ENCODE peak calls at places on chromosomes 6 and 20, in seven cellular contexts. D is hypothalamus; Q is midbrain; H is CD4-positive, alpha-beta T cell; K is NAMALWA; S is GM06990; E is glutamatergic neuron. I is an unnamed sample.

GRCh38 chr6:149545258-149545753 is 537 bp downstream of the PPIL4 start:
- DNase-seq in D (no peak), Q (peak; percentile 46), H (peak; percentile 50), K (peak; percentile 82), S (peak; percentile 31), E (no peak), I (no peak)

GRCh38 chr6:85756982-85757381 is 114.3 kb upstream of the SYNCRIP start:
- DNase-seq in D (no peak), Q (no peak), H (no peak), K (peak; percentile 50), S (no peak), E (no peak), I (no peak)

GRCh38 chr6:139824864-139825263 is 450.4 kb upstream of the CITED2 start:
- DNase-seq in D (no peak), Q (no peak), H (no peak), K (no peak), S (no peak), E (no peak), I (no peak)

GRCh38 chr6:85456782-85457181 is 6.9 kb downstream of the NT5E start:
- DNase-seq in D (no peak), Q (no peak), H (no peak), K (no peak), S (no peak), E (no peak), I (no peak)

GRCh38 chr6:166683477-166683876 is 56.4 kb upstream of the RPS6KA2 start:
- DNase-seq in D (no peak), Q (no peak), H (no peak), K (no peak), S (no peak), E (no peak), I (no peak)

GRCh38 chr6:134744301-134744700 is 205.6 kb downstream of the ALDH8A1 start:
- DNase-seq in D (no peak), Q (no peak), H (no peak), K (no peak), S (no peak), E (no peak), I (no peak)

GRCh38 chr20:45459606-45460005 is 9.9 kb upstream of the WFDC2 start:
- DNase-seq in D (no peak), Q (no peak), H (no peak), K (no peak), S (no peak), E (no peak), I (no peak)

GRCh38 chr6:27839303-27840081 is 72.7 kb downstream of the OR2B2 start:
- DNase-seq in D (no peak), Q (peak; percentile 3), H (no peak), K (peak; percentile 85), S (no peak), E (no peak), I (no peak)

GRCh38 chr20:20824924-20825584 is 112.6 kb upstream of the RALGAPA2 start:
- DNase-seq in D (no peak), Q (peak; percentile 71), H (peak; percentile 14), K (peak; percentile 69), S (peak; percentile 43), E (peak; percentile 75), I (peak; percentile 38)

GRCh38 chr6:30163090-30163917 is at the start of gene TRIM15:
- DNase-seq in D (no peak), Q (no peak), H (no peak), K (no peak), S (no peak), E (no peak), I (no peak)

GRCh38 chr20:4014031-4014474 is 1.3 kb downstream of the RNF24 start:
- DNase-seq in D (no peak), Q (peak; percentile 66), H (no peak), K (peak; percentile 58), S (no peak), E (no peak), I (peak; percentile 41)

GRCh38 chr6:13395272-13396237 is 67.2 kb upstream of the TBC1D7 start:
- DNase-seq in D (no peak), Q (peak; percentile 42), H (no peak), K (peak; percentile 56), S (no peak), E (no peak), I (peak; percentile 47)

GRCh38 chr6:158595223-158595622 is 35.3 kb downstream of the TMEM181 start:
- DNase-seq in D (no peak), Q (no peak), H (no peak), K (peak; percentile 46), S (no peak), E (no peak), I (no peak)

GRCh38 chr6:14129572-14129971 is 12.0 kb downstream of the CD83 start:
- DNase-seq in D (no peak), Q (peak; percentile 69), H (peak; percentile 14), K (peak; percentile 51), S (no peak), E (peak; percentile 48), I (peak; percentile 28)

GRCh38 chr20:39849664-39850063 is 839.4 kb downstream of the MAFB start:
- DNase-seq in D (peak; percentile 6), Q (peak; percentile 33), H (no peak), K (no peak), S (no peak), E (peak; percentile 27), I (peak; percentile 57)

GRCh38 chr6:158061709-158062461 is 80.2 kb downstream of the SYNJ2 start:
- DNase-seq in D (no peak), Q (no peak), H (no peak), K (no peak), S (no peak), E (no peak), I (no peak)

GRCh38 chr20:36606171-36607116 is 865 bp downstream of the RAB5IF start:
- DNase-seq in D (no peak), Q (no peak), H (no peak), K (peak; percentile 42), S (no peak), E (no peak), I (no peak)

GRCh38 chr20:38609828-38610227 is 8.2 kb downstream of the ARHGAP40 start:
- DNase-seq in D (no peak), Q (no peak), H (no peak), K (no peak), S (no peak), E (no peak), I (no peak)

GRCh38 chr20:21133917-21134622 is 8.2 kb downstream of the KIZ start:
- DNase-seq in D (no peak), Q (no peak), H (no peak), K (no peak), S (no peak), E (no peak), I (no peak)

GRCh38 chr20:1776608-1777475 is 118.4 kb upstream of the SIRPA start:
- DNase-seq in D (peak; percentile 23), Q (peak; percentile 91), H (peak; percentile 78), K (peak; percentile 81), S (peak; percentile 69), E (peak; percentile 94), I (peak; percentile 92)

GRCh38 chr20:31698803-31699718 is 23.6 kb downstream of the BCL2L1 start:
- DNase-seq in D (peak; percentile 9), Q (peak; percentile 60), H (no peak), K (peak; percentile 29), S (peak; percentile 60), E (no peak), I (peak; percentile 83)

GRCh38 chr6:89500486-89501020 is 67.6 kb downstream of the ANKRD6 start:
- DNase-seq in D (no peak), Q (no peak), H (no peak), K (no peak), S (no peak), E (no peak), I (no peak)

GRCh38 chr6:18362058-18362561 is 25.0 kb upstream of the RNF144B start:
- DNase-seq in D (no peak), Q (no peak), H (no peak), K (peak; percentile 53), S (no peak), E (no peak), I (no peak)

GRCh38 chr20:59039233-59039632 is 3.4 kb downstream of the PRELID3B start:
- DNase-seq in D (no peak), Q (no peak), H (no peak), K (no peak), S (no peak), E (no peak), I (no peak)

GRCh38 chr6:136890194-136890558 is 31.9 kb upstream of the SLC35D3 start:
- DNase-seq in D (no peak), Q (no peak), H (no peak), K (no peak), S (no peak), E (no peak), I (no peak)

GRCh38 chr6:132005177-132005576 is 54.0 kb upstream of the CCN2 start:
- DNase-seq in D (no peak), Q (no peak), H (no peak), K (no peak), S (no peak), E (no peak), I (no peak)

GRCh38 chr6:97621111-97621510 is 338.1 kb upstream of the MMS22L start:
- DNase-seq in D (no peak), Q (no peak), H (no peak), K (no peak), S (no peak), E (no peak), I (no peak)

GRCh38 chr20:57106030-57106682 is 160.3 kb downstream of the BMP7 start:
- DNase-seq in D (no peak), Q (no peak), H (no peak), K (peak; percentile 78), S (no peak), E (no peak), I (no peak)

GRCh38 chr6:143804835-143805239 is 38.3 kb upstream of the LTV1 start:
- DNase-seq in D (no peak), Q (no peak), H (no peak), K (no peak), S (no peak), E (no peak), I (no peak)

GRCh38 chr20:48025061-48025515 is 239.8 kb upstream of the SULF2 start:
- DNase-seq in D (no peak), Q (no peak), H (no peak), K (no peak), S (no peak), E (peak; percentile 70), I (peak; percentile 24)

GRCh38 chr6:47690791-47691190 is 7.6 kb upstream of the ADGRF4 start:
- DNase-seq in D (no peak), Q (no peak), H (no peak), K (no peak), S (no peak), E (no peak), I (no peak)

GRCh38 chr20:4153661-4154238 is 138.4 kb upstream of the RNF24 start:
- DNase-seq in D (no peak), Q (no peak), H (no peak), K (no peak), S (no peak), E (no peak), I (no peak)

GRCh38 chr6:4647414-4648365 is 128.5 kb upstream of the CDYL start:
- DNase-seq in D (peak; percentile 34), Q (peak; percentile 71), H (no peak), K (peak; percentile 13), S (peak; percentile 13), E (peak; percentile 89), I (peak; percentile 59)

GRCh38 chr6:14316911-14317535 is 199.5 kb downstream of the CD83 start:
- DNase-seq in D (no peak), Q (no peak), H (no peak), K (no peak), S (no peak), E (peak; percentile 28), I (no peak)

I was measured in tibial nerve.